ENCODE peak calls at places on chromosome 14, in seven cellular contexts. L, B, O, N, M, F and K are unnamed samples.

GRCh38 chr14:20219033-20219432 is 4.5 kb upstream of the OR11H6 start:
- DNase-seq in L (no peak), B (no peak), O (no peak), N (no peak), M (no peak), F (no peak), K (no peak)

GRCh38 chr14:92356677-92357076 is 33.7 kb downstream of the SLC24A4 start:
- DNase-seq in L (no peak), B (no peak), O (no peak), N (no peak), M (no peak), F (no peak), K (no peak)

GRCh38 chr14:61337893-61338292 is 16.5 kb downstream of the PRKCH start:
- DNase-seq in L (no peak), B (no peak), O (no peak), N (no peak), M (no peak), F (no peak), K (no peak)

GRCh38 chr14:68621400-68622365 is 171.2 kb downstream of the ZFP36L1 start:
- DNase-seq in L (no peak), B (no peak), O (peak), N (no peak), M (no peak), F (no peak), K (no peak)

GRCh38 chr14:105282098-105282725 is 18.6 kb downstream of the BRF1 start:
- DNase-seq in L (no peak), B (no peak), O (no peak), N (no peak), M (no peak), F (no peak), K (no peak)

GRCh38 chr14:30362369-30363218 is 196.4 kb upstream of the G2E3 start:
- DNase-seq in L (no peak), B (no peak), O (no peak), N (no peak), M (no peak), F (no peak), K (no peak)

GRCh38 chr14:102540310-102541028 is 30.9 kb upstream of the ANKRD9 start:
- DNase-seq in L (no peak), B (no peak), O (no peak), N (peak), M (no peak), F (no peak), K (no peak)

GRCh38 chr14:94545131-94545841 is 16.0 kb upstream of the SERPINA4 start:
- DNase-seq in L (no peak), B (no peak), O (no peak), N (no peak), M (no peak), F (no peak), K (no peak)

GRCh38 chr14:53180272-53181221 is 27.4 kb upstream of the DDHD1 start:
- DNase-seq in L (peak), B (no peak), O (peak), N (no peak), M (peak), F (no peak), K (no peak)

GRCh38 chr14:20477211-20477876 is 8.1 kb downstream of the PNP start:
- DNase-seq in L (no peak), B (no peak), O (peak), N (no peak), M (no peak), F (peak), K (no peak)

GRCh38 chr14:23127861-23128260 is 8.8 kb upstream of the CEBPE start:
- DNase-seq in L (no peak), B (no peak), O (peak), N (no peak), M (no peak), F (no peak), K (no peak)

GRCh38 chr14:93533864-93534263 is 103.1 kb downstream of the UNC79 start:
- DNase-seq in L (no peak), B (no peak), O (peak), N (no peak), M (no peak), F (no peak), K (no peak)

GRCh38 chr14:100213587-100213955 is 25.4 kb upstream of the YY1 start:
- DNase-seq in L (no peak), B (no peak), O (no peak), N (no peak), M (no peak), F (no peak), K (no peak)

GRCh38 chr14:96584199-96584906 is 82.2 kb downstream of the PAPOLA start:
- DNase-seq in L (peak), B (peak), O (peak), N (peak), M (peak), F (no peak), K (peak)

GRCh38 chr14:83885748-83886382 is 1644.1 kb upstream of the FLRT2 start:
- DNase-seq in L (no peak), B (no peak), O (no peak), N (no peak), M (no peak), F (no peak), K (no peak)

GRCh38 chr14:102183922-102184677 is 44.4 kb downstream of the WDR20 start:
- DNase-seq in L (no peak), B (no peak), O (no peak), N (no peak), M (no peak), F (no peak), K (no peak)

GRCh38 chr14:71374989-71375388 is 467.7 kb downstream of the PCNX1 start:
- DNase-seq in L (no peak), B (no peak), O (no peak), N (no peak), M (no peak), F (no peak), K (no peak)

GRCh38 chr14:61769893-61770292 is 7.7 kb downstream of the SNAPC1 start:
- DNase-seq in L (no peak), B (no peak), O (no peak), N (no peak), M (no peak), F (no peak), K (no peak)

GRCh38 chr14:36820111-36820709 is 158.6 kb downstream of the PAX9 start:
- DNase-seq in L (no peak), B (no peak), O (no peak), N (no peak), M (peak), F (peak), K (no peak)

GRCh38 chr14:22276913-22277816 is 311.9 kb downstream of the DAD1 start:
- DNase-seq in L (no peak), B (peak), O (no peak), N (no peak), M (peak), F (no peak), K (no peak)

GRCh38 chr14:44339256-44339655 is 167.8 kb downstream of the FSCB start:
- DNase-seq in L (no peak), B (no peak), O (peak), N (no peak), M (no peak), F (no peak), K (no peak)

GRCh38 chr14:50064993-50065392 is 51.4 kb downstream of the VCPKMT start:
- DNase-seq in L (no peak), B (no peak), O (peak), N (no peak), M (no peak), F (no peak), K (no peak)

GRCh38 chr14:81831128-81831815 is 297.6 kb upstream of the SEL1L start:
- DNase-seq in L (no peak), B (no peak), O (peak), N (no peak), M (no peak), F (no peak), K (no peak)

GRCh38 chr14:50364792-50365191 is 31.9 kb downstream of the CDKL1 start:
- DNase-seq in L (no peak), B (peak), O (peak), N (no peak), M (no peak), F (no peak), K (no peak)

GRCh38 chr14:35401853-35402252 is 2.7 kb downstream of the NFKBIA start:
- DNase-seq in L (no peak), B (no peak), O (peak), N (no peak), M (no peak), F (no peak), K (no peak)

GRCh38 chr14:68627050-68627867 is 165.6 kb downstream of the ZFP36L1 start:
- DNase-seq in L (no peak), B (peak), O (peak), N (no peak), M (no peak), F (no peak), K (no peak)

GRCh38 chr14:90276627-90277367 is 20.4 kb downstream of the PSMC1 start:
- DNase-seq in L (no peak), B (no peak), O (no peak), N (no peak), M (no peak), F (no peak), K (no peak)

GRCh38 chr14:90966493-90966892 is 93.9 kb downstream of the RPS6KA5 start:
- DNase-seq in L (no peak), B (no peak), O (no peak), N (no peak), M (no peak), F (no peak), K (no peak)

GRCh38 chr14:83163016-83163415 is 1629.4 kb upstream of the SEL1L start:
- DNase-seq in L (no peak), B (no peak), O (peak), N (no peak), M (no peak), F (no peak), K (no peak)

GRCh38 chr14:101350021-101350420 is 211.3 kb upstream of the DIO3 start:
- DNase-seq in L (no peak), B (no peak), O (no peak), N (no peak), M (no peak), F (no peak), K (no peak)

GRCh38 chr14:24315807-24316596 is 4.7 kb downstream of the LTB4R start:
- DNase-seq in L (no peak), B (peak), O (peak), N (no peak), M (no peak), F (no peak), K (no peak)